ENCODE peak calls at places on chromosomes 12 and 14, in nine cellular contexts. B, H, E, A, M, K, G, V and T are unnamed samples.

GRCh38 chr14:24063263-24063836 is 8.0 kb upstream of the CPNE6 start:
- DNase-seq in B (peak), H (no peak), E (no peak), A (no peak), M (no peak), K (no peak), G (no peak), V (no peak), T (no peak)

GRCh38 chr12:31234955-31235867 is 90.7 kb downstream of the SINHCAF start:
- DNase-seq in B (peak), H (peak), E (peak), A (no peak), M (peak), K (peak), G (peak), V (peak), T (peak)

GRCh38 chr12:77031745-77032144 is 33.6 kb downstream of the E2F7 start:
- DNase-seq in B (no peak), H (no peak), E (no peak), A (no peak), M (no peak), K (peak), G (no peak), V (no peak), T (no peak)

GRCh38 chr12:30806989-30807694 is 52.4 kb upstream of the CAPRIN2 start:
- DNase-seq in B (peak), H (peak), E (peak), A (no peak), M (no peak), K (peak), G (no peak), V (peak), T (peak)

GRCh38 chr14:78254911-78255431 is 84.8 kb downstream of the NRXN3 start:
- DNase-seq in B (no peak), H (no peak), E (peak), A (no peak), M (no peak), K (peak), G (no peak), V (no peak), T (peak)

GRCh38 chr14:55383541-55384140 is 28.0 kb downstream of the ATG14 start:
- DNase-seq in B (no peak), H (no peak), E (no peak), A (peak), M (no peak), K (peak), G (no peak), V (no peak), T (no peak)

GRCh38 chr12:95146767-95147166 is 70.5 kb downstream of the FGD6 start:
- DNase-seq in B (no peak), H (no peak), E (no peak), A (no peak), M (no peak), K (no peak), G (no peak), V (no peak), T (no peak)

GRCh38 chr12:123979566-123979965 is 6.6 kb downstream of the ZNF664 start:
- DNase-seq in B (no peak), H (no peak), E (no peak), A (no peak), M (no peak), K (no peak), G (no peak), V (no peak), T (no peak)

GRCh38 chr12:124916370-124917134 is 2.1 kb upstream of the UBC start:
- DNase-seq in B (peak), H (peak), E (no peak), A (no peak), M (no peak), K (peak), G (no peak), V (no peak), T (no peak)

GRCh38 chr14:95830386-95830785 is 46.2 kb upstream of the TUNAR start:
- DNase-seq in B (no peak), H (no peak), E (no peak), A (no peak), M (no peak), K (no peak), G (no peak), V (no peak), T (no peak)

GRCh38 chr12:88897723-88898122 is 317.5 kb upstream of the KITLG start:
- DNase-seq in B (no peak), H (no peak), E (no peak), A (no peak), M (no peak), K (peak), G (no peak), V (no peak), T (no peak)

GRCh38 chr14:67580336-67581230 is 19.5 kb downstream of the PIGH start:
- DNase-seq in B (no peak), H (peak), E (no peak), A (no peak), M (no peak), K (no peak), G (no peak), V (no peak), T (no peak)

GRCh38 chr12:106582264-106582591 is 576 bp upstream of the RFX4 start:
- DNase-seq in B (no peak), H (no peak), E (no peak), A (no peak), M (no peak), K (no peak), G (no peak), V (no peak), T (no peak)

GRCh38 chr12:65533177-65533883 is 254.8 kb downstream of the MSRB3 start:
- DNase-seq in B (peak), H (no peak), E (no peak), A (no peak), M (no peak), K (peak), G (no peak), V (no peak), T (no peak)

GRCh38 chr14:99904506-99904905 is 111.3 kb downstream of the EML1 start:
- DNase-seq in B (no peak), H (no peak), E (no peak), A (no peak), M (no peak), K (no peak), G (no peak), V (no peak), T (no peak)

GRCh38 chr12:109422251-109422650 is 54.8 kb downstream of the KCTD10 start:
- DNase-seq in B (no peak), H (no peak), E (no peak), A (no peak), M (no peak), K (no peak), G (no peak), V (no peak), T (no peak)

GRCh38 chr14:53144244-53144643 is 8.9 kb downstream of the DDHD1 start:
- DNase-seq in B (no peak), H (no peak), E (no peak), A (no peak), M (no peak), K (peak), G (no peak), V (no peak), T (no peak)

GRCh38 chr14:89340200-89340667 is 76.8 kb downstream of the FOXN3 start:
- DNase-seq in B (peak), H (no peak), E (no peak), A (no peak), M (no peak), K (peak), G (no peak), V (no peak), T (no peak)

GRCh38 chr12:58924652-58925051 is 4.3 kb upstream of the LRIG3 start:
- DNase-seq in B (no peak), H (no peak), E (no peak), A (no peak), M (no peak), K (peak), G (no peak), V (no peak), T (no peak)

GRCh38 chr14:95432152-95433093 is 84.0 kb downstream of the SYNE3 start:
- DNase-seq in B (no peak), H (peak), E (peak), A (no peak), M (peak), K (peak), G (peak), V (peak), T (peak)

GRCh38 chr12:19299765-19300164 is 139.5 kb upstream of the AEBP2 start:
- DNase-seq in B (no peak), H (no peak), E (no peak), A (no peak), M (no peak), K (peak), G (no peak), V (no peak), T (no peak)

GRCh38 chr12:20443216-20443615 is 74.9 kb downstream of the PDE3A start:
- DNase-seq in B (no peak), H (no peak), E (no peak), A (no peak), M (no peak), K (no peak), G (no peak), V (no peak), T (no peak)

GRCh38 chr14:94771906-94772468 is 2.1 kb upstream of the GSC start:
- DNase-seq in B (no peak), H (no peak), E (no peak), A (no peak), M (no peak), K (no peak), G (no peak), V (no peak), T (no peak)

GRCh38 chr14:24436355-24437019 is 6.1 kb downstream of the SDR39U1 start:
- DNase-seq in B (peak), H (peak), E (peak), A (no peak), M (no peak), K (peak), G (peak), V (peak), T (peak)

GRCh38 chr14:64265222-64265621 is 28.9 kb downstream of the ESR2 start:
- DNase-seq in B (no peak), H (no peak), E (no peak), A (no peak), M (no peak), K (no peak), G (no peak), V (no peak), T (no peak)